ENCODE peak calls at places on chromosomes 12 and 14, in five cellular contexts. One of them, this sample, is unnamed.
A peak's percentile ranks its signal among the peaks of the same experiment; 100 is the strongest.

GRCh38 chr12:132827763-132828703 is 636 bp downstream of the GOLGA3 start:
- DNase-seq in CD4-positive, alpha-beta T cell: peak; percentile 38
- DNase-seq in CD8-positive, alpha-beta memory T cell: peak; percentile 19
- DNase-seq in fibroblast of lung: peak; percentile 76
- DNase-seq in pons: peak; percentile 16
- DNase-seq in this sample: peak; percentile 19

GRCh38 chr14:88481794-88482193 is 73.0 kb downstream of the PTPN21 start:
- DNase-seq in CD4-positive, alpha-beta T cell: no peak
- DNase-seq in CD8-positive, alpha-beta memory T cell: no peak
- DNase-seq in fibroblast of lung: no peak
- DNase-seq in pons: no peak
- DNase-seq in this sample: no peak

GRCh38 chr14:75295491-75296338 is 17.1 kb downstream of the FOS start:
- DNase-seq in CD4-positive, alpha-beta T cell: peak; percentile 79
- DNase-seq in CD8-positive, alpha-beta memory T cell: peak; percentile 64
- DNase-seq in fibroblast of lung: peak; percentile 72
- DNase-seq in pons: peak; percentile 85
- DNase-seq in this sample: peak; percentile 67

GRCh38 chr12:19775241-19775640 is 335.9 kb downstream of the AEBP2 start:
- DNase-seq in CD4-positive, alpha-beta T cell: no peak
- DNase-seq in CD8-positive, alpha-beta memory T cell: no peak
- DNase-seq in fibroblast of lung: no peak
- DNase-seq in pons: no peak
- DNase-seq in this sample: no peak

GRCh38 chr14:93009471-93010117 is 86.6 kb downstream of the CHGA start:
- DNase-seq in CD4-positive, alpha-beta T cell: no peak
- DNase-seq in CD8-positive, alpha-beta memory T cell: no peak
- DNase-seq in fibroblast of lung: no peak
- DNase-seq in pons: peak; percentile 98
- DNase-seq in this sample: no peak

GRCh38 chr12:112105891-112106290 is 2.7 kb downstream of the NAA25 start:
- DNase-seq in CD4-positive, alpha-beta T cell: no peak
- DNase-seq in CD8-positive, alpha-beta memory T cell: no peak
- DNase-seq in fibroblast of lung: no peak
- DNase-seq in pons: no peak
- DNase-seq in this sample: no peak

GRCh38 chr12:1835178-1836131 is 15.1 kb downstream of the LRTM2 start:
- DNase-seq in CD4-positive, alpha-beta T cell: no peak
- DNase-seq in CD8-positive, alpha-beta memory T cell: no peak
- DNase-seq in fibroblast of lung: no peak
- DNase-seq in pons: no peak
- DNase-seq in this sample: no peak

GRCh38 chr12:80946591-80946990 is 8.9 kb upstream of the LIN7A start:
- DNase-seq in CD4-positive, alpha-beta T cell: no peak
- DNase-seq in CD8-positive, alpha-beta memory T cell: no peak
- DNase-seq in fibroblast of lung: peak; percentile 56
- DNase-seq in pons: no peak
- DNase-seq in this sample: no peak

GRCh38 chr14:86420131-86420530 is 890.2 kb downstream of the FLRT2 start:
- DNase-seq in CD4-positive, alpha-beta T cell: no peak
- DNase-seq in CD8-positive, alpha-beta memory T cell: no peak
- DNase-seq in fibroblast of lung: no peak
- DNase-seq in pons: peak; percentile 51
- DNase-seq in this sample: no peak

GRCh38 chr12:9646794-9647622 is 22.5 kb upstream of the CLEC2D start:
- DNase-seq in CD4-positive, alpha-beta T cell: no peak
- DNase-seq in CD8-positive, alpha-beta memory T cell: no peak
- DNase-seq in fibroblast of lung: peak; percentile 36
- DNase-seq in pons: no peak
- DNase-seq in this sample: no peak

GRCh38 chr12:123363743-123364531 is 710 bp downstream of the SBNO1 start:
- DNase-seq in CD4-positive, alpha-beta T cell: peak; percentile 41
- DNase-seq in CD8-positive, alpha-beta memory T cell: peak; percentile 26
- DNase-seq in fibroblast of lung: no peak
- DNase-seq in pons: no peak
- DNase-seq in this sample: peak; percentile 29

GRCh38 chr12:48160807-48161206 is 3.5 kb upstream of the ASB8 start:
- DNase-seq in CD4-positive, alpha-beta T cell: no peak
- DNase-seq in CD8-positive, alpha-beta memory T cell: no peak
- DNase-seq in fibroblast of lung: no peak
- DNase-seq in pons: peak; percentile 55
- DNase-seq in this sample: no peak

GRCh38 chr12:116015525-116015924 is 262.0 kb downstream of the MED13L start:
- DNase-seq in CD4-positive, alpha-beta T cell: no peak
- DNase-seq in CD8-positive, alpha-beta memory T cell: no peak
- DNase-seq in fibroblast of lung: peak; percentile 82
- DNase-seq in pons: peak; percentile 74
- DNase-seq in this sample: no peak

GRCh38 chr12:117013726-117014125 is 85.5 kb downstream of the TESC start:
- DNase-seq in CD4-positive, alpha-beta T cell: no peak
- DNase-seq in CD8-positive, alpha-beta memory T cell: no peak
- DNase-seq in fibroblast of lung: no peak
- DNase-seq in pons: no peak
- DNase-seq in this sample: no peak

GRCh38 chr14:99508896-99509629 is 27.9 kb downstream of the CCNK start:
- DNase-seq in CD4-positive, alpha-beta T cell: no peak
- DNase-seq in CD8-positive, alpha-beta memory T cell: no peak
- DNase-seq in fibroblast of lung: no peak
- DNase-seq in pons: no peak
- DNase-seq in this sample: no peak

GRCh38 chr12:57230381-57231155 is 1.1 kb downstream of the SHMT2 start:
- DNase-seq in CD4-positive, alpha-beta T cell: no peak
- DNase-seq in CD8-positive, alpha-beta memory T cell: no peak
- DNase-seq in fibroblast of lung: peak; percentile 28
- DNase-seq in pons: no peak
- DNase-seq in this sample: no peak

GRCh38 chr14:69317780-69318179 is 57.8 kb downstream of the GALNT16 start:
- DNase-seq in CD4-positive, alpha-beta T cell: peak; percentile 26
- DNase-seq in CD8-positive, alpha-beta memory T cell: no peak
- DNase-seq in fibroblast of lung: no peak
- DNase-seq in pons: no peak
- DNase-seq in this sample: no peak

GRCh38 chr14:21680072-21680471 is 6.5 kb upstream of the OR4E1 start:
- DNase-seq in CD4-positive, alpha-beta T cell: no peak
- DNase-seq in CD8-positive, alpha-beta memory T cell: no peak
- DNase-seq in fibroblast of lung: peak; percentile 0
- DNase-seq in pons: no peak
- DNase-seq in this sample: no peak

GRCh38 chr14:99725774-99726537 is 41.9 kb downstream of the CYP46A1 start:
- DNase-seq in CD4-positive, alpha-beta T cell: peak; percentile 8
- DNase-seq in CD8-positive, alpha-beta memory T cell: no peak
- DNase-seq in fibroblast of lung: no peak
- DNase-seq in pons: no peak
- DNase-seq in this sample: no peak

This sample was measured in activated T-helper 2 cell treated with anti-CD3 and anti-CD28 coated beads, Interferon-gamma antibody, Interleukin-2, Interleukin-4, amounts not matched to agents 10 μg/mL and 5 μg/mL and 100 μg/mL, durations not matched to agents 14 hours and 24 hours and 36 hours.